ENCODE peak calls at places on chromosomes 6 and 20, in five cellular contexts. G is activated CD4-positive, alpha-beta T cell treated with anti-CD3 and anti-CD28 coated beads, Interleukin-2, amount 50 U/mL, for 1 hour; N is SK-N-SH; X is stimulated activated CD4-positive, alpha-beta T cell treated with anti-CD3 and anti-CD28 coated beads, Interleukin-1b, Interleukin-23, amount 100 ng/mL, for 4 hours; L is foreskin fibroblast. U is an unnamed sample.
A peak's percentile ranks its signal among the peaks of the same experiment; 100 is the strongest.

GRCh38 chr6:138084904-138085838 is 22.0 kb downstream of the PERP start:
- DNase-seq in G (no peak), N (no peak), X (no peak), L (no peak), U (no peak)

GRCh38 chr6:6918216-6918983 is 189.4 kb upstream of the RREB1 start:
- DNase-seq in G (no peak), N (no peak), X (peak; percentile 57), L (peak; percentile 21), U (no peak)

GRCh38 chr20:41181567-41181966 is 44.2 kb downstream of the PLCG1 start:
- DNase-seq in G (no peak), N (no peak), X (no peak), L (no peak), U (no peak)

GRCh38 chr6:111559193-111560097 is 46.2 kb downstream of the TRAF3IP2 start:
- DNase-seq in G (no peak), N (no peak), X (no peak), L (peak; percentile 47), U (no peak)

GRCh38 chr6:133871131-133871530 is 17.8 kb upstream of the TCF21 start:
- DNase-seq in G (no peak), N (no peak), X (no peak), L (no peak), U (no peak)

GRCh38 chr6:45116714-45117410 is 211.3 kb upstream of the RUNX2 start:
- DNase-seq in G (no peak), N (no peak), X (no peak), L (peak; percentile 76), U (peak; percentile 67)

GRCh38 chr6:122752990-122753687 is 26.4 kb upstream of the FABP7 start:
- DNase-seq in G (no peak), N (no peak), X (no peak), L (no peak), U (no peak)

GRCh38 chr6:14464049-14464448 is 346.5 kb downstream of the CD83 start:
- DNase-seq in G (no peak), N (no peak), X (no peak), L (no peak), U (no peak)

GRCh38 chr6:109075934-109076333 is 18.7 kb downstream of the SESN1 start:
- DNase-seq in G (no peak), N (no peak), X (no peak), L (peak; percentile 67), U (no peak)

GRCh38 chr6:169981969-169982368 is 230.5 kb downstream of the ERMARD start:
- DNase-seq in G (no peak), N (no peak), X (no peak), L (no peak), U (no peak)

GRCh38 chr6:15491255-15491985 is 171.4 kb downstream of the DTNBP1 start:
- DNase-seq in G (peak; percentile 68), N (peak; percentile 70), X (peak; percentile 63), L (peak; percentile 80), U (peak; percentile 50)

GRCh38 chr6:12849420-12850200 is 133.0 kb downstream of the PHACTR1 start:
- DNase-seq in G (no peak), N (no peak), X (no peak), L (peak; percentile 44), U (no peak)

GRCh38 chr6:53067307-53067706 is 2.1 kb downstream of the FBXO9 start:
- DNase-seq in G (no peak), N (no peak), X (no peak), L (no peak), U (no peak)

GRCh38 chr6:129684323-129684884 is 25.6 kb downstream of the ARHGAP18 start:
- DNase-seq in G (no peak), N (no peak), X (no peak), L (no peak), U (no peak)

GRCh38 chr6:29965873-29966601 is 23.7 kb downstream of the HLA-A start:
- DNase-seq in G (no peak), N (peak; percentile 77), X (no peak), L (peak; percentile 58), U (no peak)

GRCh38 chr6:75201901-75202672 is 3.8 kb downstream of the COL12A1 start:
- DNase-seq in G (no peak), N (peak; percentile 11), X (no peak), L (no peak), U (no peak)

GRCh38 chr20:52493177-52493711 is 301.7 kb upstream of the ZFP64 start:
- DNase-seq in G (no peak), N (no peak), X (no peak), L (no peak), U (no peak)

GRCh38 chr6:84671188-84671587 is 93.2 kb downstream of the TBX18 start:
- DNase-seq in G (no peak), N (no peak), X (no peak), L (no peak), U (no peak)

GRCh38 chr6:111843347-111844147 is 29.7 kb downstream of the FYN start:
- DNase-seq in G (peak; percentile 66), N (no peak), X (no peak), L (no peak), U (no peak)

GRCh38 chr6:85436408-85436807 is 13.5 kb upstream of the NT5E start:
- DNase-seq in G (no peak), N (no peak), X (no peak), L (peak; percentile 74), U (peak; percentile 52)

GRCh38 chr6:44381739-44382138 is 5.8 kb upstream of the CDC5L start:
- DNase-seq in G (no peak), N (no peak), X (no peak), L (no peak), U (no peak)

GRCh38 chr20:21780528-21780927 is 75.1 kb downstream of the PAX1 start:
- DNase-seq in G (no peak), N (no peak), X (no peak), L (no peak), U (no peak)

GRCh38 chr6:157861814-157862213 is 38.8 kb downstream of the SNX9 start:
- DNase-seq in G (no peak), N (no peak), X (no peak), L (peak; percentile 40), U (no peak)

GRCh38 chr20:64240243-64241015 is 15.1 kb upstream of the PCMTD2 start:
- DNase-seq in G (no peak), N (no peak), X (no peak), L (no peak), U (no peak)

GRCh38 chr20:23995905-23996666 is 7.5 kb upstream of the GGTLC1 start:
- DNase-seq in G (peak; percentile 70), N (peak; percentile 50), X (peak; percentile 63), L (peak; percentile 10), U (no peak)

GRCh38 chr6:50062051-50062450 is 12.3 kb upstream of the DEFB112 start:
- DNase-seq in G (no peak), N (peak; percentile 0), X (no peak), L (no peak), U (no peak)

GRCh38 chr6:151616091-151616513 is 122.3 kb downstream of the CCDC170 start:
- DNase-seq in G (no peak), N (peak; percentile 3), X (no peak), L (no peak), U (no peak)

GRCh38 chr6:157832250-157832967 is 9.4 kb downstream of the SNX9 start:
- DNase-seq in G (no peak), N (no peak), X (no peak), L (no peak), U (no peak)

GRCh38 chr6:13304580-13305255 is 23.6 kb downstream of the TBC1D7 start:
- DNase-seq in G (no peak), N (no peak), X (no peak), L (no peak), U (no peak)

GRCh38 chr6:73074175-73074574 is 151.1 kb downstream of the KHDC1L start:
- DNase-seq in G (no peak), N (no peak), X (no peak), L (peak; percentile 48), U (no peak)

GRCh38 chr6:5286780-5287179 is 25.5 kb downstream of the FARS2 start:
- DNase-seq in G (no peak), N (no peak), X (no peak), L (no peak), U (no peak)

GRCh38 chr6:101818056-101818455 is 424.5 kb downstream of the GRIK2 start:
- DNase-seq in G (no peak), N (no peak), X (no peak), L (no peak), U (no peak)

GRCh38 chr6:18327621-18328548 is 59.3 kb upstream of the RNF144B start:
- DNase-seq in G (no peak), N (no peak), X (no peak), L (no peak), U (no peak)

GRCh38 chr20:1341561-1342265 is 12.8 kb upstream of the SDCBP2 start:
- DNase-seq in G (no peak), N (no peak), X (no peak), L (peak; percentile 83), U (peak; percentile 29)

GRCh38 chr6:126890055-126890454 is 228.4 kb upstream of the RSPO3 start:
- DNase-seq in G (no peak), N (peak; percentile 0), X (no peak), L (no peak), U (no peak)

U was measured in AG04449.